ENCODE peak calls at places on chromosomes 2 and 18, in six cellular contexts. T, G, C, A, U and B are unnamed samples.

GRCh38 chr2:238439912-238440311 is 13.2 kb downstream of the ASB1 start:
- DNase-seq in C (no peak), U (no peak), G (no peak), T (no peak), A (no peak), B (no peak)

GRCh38 chr2:214451516-214451915 is 40.7 kb downstream of the VWC2L start:
- DNase-seq in A (no peak), G (no peak), C (no peak), U (no peak), T (no peak), B (no peak)

GRCh38 chr2:227406177-227407031 is 18.7 kb upstream of the SCYGR1 start:
- DNase-seq in T (peak; percentile 93), C (peak; percentile 96), A (no peak), U (peak; percentile 77), G (no peak), B (peak; percentile 96)

GRCh38 chr2:174901075-174901474 is 104.1 kb downstream of the CHN1 start:
- DNase-seq in U (no peak), C (no peak), A (no peak), T (no peak), G (no peak), B (no peak)

GRCh38 chr2:109460553-109461324 is 153.0 kb downstream of the SEPTIN10 start:
- DNase-seq in A (no peak), C (no peak), U (peak; percentile 18), G (no peak), T (no peak), B (no peak)

GRCh38 chr2:229492034-229492433 is 220.9 kb upstream of the PID1 start:
- DNase-seq in A (no peak), C (no peak), T (no peak), U (no peak), G (no peak), B (no peak)

GRCh38 chr2:224904390-224904789 is 137.9 kb downstream of the DOCK10 start:
- DNase-seq in U (no peak), A (no peak), T (no peak), G (no peak), C (no peak), B (no peak)

GRCh38 chr2:239930871-239931771 is 94.0 kb downstream of the NDUFA10 start:
- DNase-seq in C (no peak), U (peak; percentile 29), T (no peak), A (peak; percentile 26), G (peak; percentile 37), B (no peak)

GRCh38 chr2:23953625-23954024 is 13.4 kb downstream of the UBXN2A start:
- DNase-seq in T (no peak), G (no peak), A (no peak), C (no peak), U (no peak), B (no peak)

GRCh38 chr2:168519534-168520308 is 63.6 kb downstream of the CERS6 start:
- DNase-seq in U (no peak), T (no peak), C (no peak), A (no peak), G (no peak), B (no peak)

GRCh38 chr2:39121523-39122063 is 742 bp upstream of the SOS1 start:
- DNase-seq in G (no peak), T (no peak), A (no peak), U (no peak), C (no peak), B (no peak)

GRCh38 chr2:11389551-11390528 is 45.4 kb upstream of the ROCK2 start:
- DNase-seq in C (no peak), A (peak; percentile 59), U (peak; percentile 93), T (no peak), G (no peak), B (peak; percentile 72)

GRCh38 chr2:11411768-11412448 is 54.1 kb downstream of the E2F6 start:
- DNase-seq in A (no peak), T (peak; percentile 88), C (no peak), U (peak; percentile 60), G (no peak), B (no peak)

GRCh38 chr2:31302940-31303563 is 69.1 kb downstream of the EHD3 start:
- DNase-seq in T (no peak), U (no peak), A (no peak), C (no peak), G (peak; percentile 72), B (no peak)

GRCh38 chr2:231665208-231665921 is 43.0 kb upstream of the PTMA start:
- DNase-seq in C (no peak), U (no peak), A (no peak), T (no peak), G (no peak), B (no peak)

GRCh38 chr2:239049421-239050251 is 201.8 kb downstream of the TWIST2 start:
- DNase-seq in A (no peak), U (no peak), G (peak; percentile 30), T (no peak), C (no peak), B (no peak)

GRCh38 chr2:167380555-167380954 is 492.3 kb downstream of the XIRP2 start:
- DNase-seq in A (no peak), G (no peak), C (no peak), U (no peak), T (no peak), B (no peak)

GRCh38 chr18:78986018-78986481 is 6.4 kb downstream of the SALL3 start:
- DNase-seq in U (no peak), C (no peak), T (peak; percentile 75), G (no peak), A (no peak), B (no peak)

GRCh38 chr2:88146590-88146989 is 18.7 kb upstream of the FABP1 start:
- DNase-seq in A (no peak), T (no peak), C (no peak), U (no peak), G (no peak), B (no peak)

GRCh38 chr2:164335128-164335527 is 286.2 kb downstream of the GRB14 start:
- DNase-seq in T (peak; percentile 61), C (no peak), G (no peak), U (no peak), A (no peak), B (no peak)

GRCh38 chr2:218852911-218853667 is 6.5 kb upstream of the WNT6 start:
- DNase-seq in A (peak; percentile 71), U (no peak), T (peak; percentile 89), C (no peak), G (no peak), B (peak; percentile 15)

GRCh38 chr2:46540496-46541342 is 61.4 kb downstream of the TMEM247 start:
- DNase-seq in G (no peak), A (no peak), U (no peak), C (no peak), T (no peak), B (no peak)

GRCh38 chr2:149577269-149577668 is 10.3 kb downstream of the MMADHC start:
- DNase-seq in U (no peak), G (no peak), C (no peak), A (no peak), T (no peak), B (no peak)

GRCh38 chr2:149572102-149572953 is 15.2 kb downstream of the MMADHC start:
- DNase-seq in C (no peak), U (no peak), T (no peak), G (no peak), A (no peak), B (no peak)

GRCh38 chr2:149575742-149576141 is 11.8 kb downstream of the MMADHC start:
- DNase-seq in T (no peak), A (no peak), C (no peak), G (no peak), U (no peak), B (no peak)

GRCh38 chr2:149575277-149575676 is 12.3 kb downstream of the MMADHC start:
- DNase-seq in U (no peak), C (no peak), T (no peak), G (no peak), A (no peak), B (no peak)

GRCh38 chr2:149573760-149574159 is 13.8 kb downstream of the MMADHC start:
- DNase-seq in C (no peak), U (no peak), A (no peak), G (no peak), T (no peak), B (no peak)
- TF ChIP-seq CTCF in C (peak; percentile 9), U (peak; percentile 39), A (peak; percentile 25), G (peak; percentile 20), T (peak; percentile 30), B (peak; percentile 39)

DNA sequence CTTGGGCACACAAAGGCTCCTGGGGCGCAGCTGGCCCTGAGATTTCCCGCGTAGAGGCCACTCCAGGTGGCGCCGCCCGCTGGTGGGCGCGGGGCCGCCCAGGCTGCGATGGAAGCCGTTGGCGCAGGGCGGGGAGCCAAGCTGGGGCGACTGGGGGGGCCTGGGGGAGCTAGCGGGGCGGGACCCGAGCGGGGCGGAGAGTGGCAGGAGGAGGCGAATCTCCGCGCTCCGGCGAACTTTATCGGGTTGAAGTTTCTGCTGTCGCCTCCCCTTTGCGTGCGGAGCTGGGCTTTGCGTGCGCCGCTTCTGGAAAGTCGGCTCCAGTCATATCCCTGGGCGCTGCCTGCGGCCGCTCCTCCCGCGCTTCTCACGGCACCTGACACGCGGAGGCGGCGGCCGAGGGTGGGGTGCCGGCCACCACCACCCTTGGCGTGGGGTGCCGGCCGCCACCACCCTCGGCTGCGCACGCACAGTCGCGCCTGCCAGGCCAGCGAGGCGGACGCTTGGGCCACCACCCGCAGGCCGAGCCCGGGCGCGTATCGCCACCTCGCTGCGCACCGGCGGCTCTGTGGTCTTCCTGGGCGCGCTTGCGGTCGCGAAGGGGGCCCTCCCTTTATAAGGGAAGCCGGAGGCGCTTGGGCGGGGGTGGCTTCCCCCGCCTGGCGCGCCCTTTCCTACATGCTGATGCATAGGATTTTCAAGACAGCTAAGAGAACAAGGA is 919 bp upstream of the CYP1B1 start:
- DNase-seq in A (peak; percentile 90), U (peak; percentile 92), T (peak; percentile 86), C (peak; percentile 95), G (peak; percentile 89), B (peak; percentile 99)
- TF ChIP-seq CTCF in A (peak; percentile 52), U (peak; percentile 53), T (peak; percentile 20), C (peak; percentile 19), G (peak; percentile 35), B (peak; percentile 40)

GRCh38 chr2:27211943-27212625 is at the start of the genes ATRAID and SLC5A6:
- DNase-seq in A (peak; percentile 93), G (peak; percentile 94), U (peak; percentile 91), C (peak; percentile 44), T (peak; percentile 92), B (peak; percentile 72)
- TF ChIP-seq CTCF in A (no peak), G (no peak), U (no peak), C (no peak), T (no peak), B (no peak)

DNA sequence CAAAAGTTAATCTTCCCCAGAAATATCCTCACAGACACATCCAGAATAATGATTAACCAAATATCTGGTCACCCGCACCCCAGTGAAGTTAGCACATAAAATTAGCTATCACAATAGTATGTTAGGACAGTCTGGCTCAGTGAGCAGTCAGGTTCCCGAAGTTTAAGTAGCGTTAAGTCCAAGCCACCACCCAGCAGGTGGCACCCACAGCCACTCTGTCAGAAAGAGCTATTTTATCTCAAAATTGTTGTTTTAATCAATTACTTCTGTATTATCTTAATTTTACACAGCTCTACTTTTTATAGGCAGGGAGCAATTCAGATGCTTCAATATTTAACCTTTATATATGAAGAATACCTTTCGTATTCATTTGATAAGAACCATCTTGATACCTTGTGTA is 537.5 kb downstream of the MBD2 start:
- DNase-seq in G (no peak), U (no peak), C (no peak), T (peak; percentile 16), A (no peak), B (no peak)
- TF ChIP-seq CTCF in G (no peak), U (no peak), C (no peak), T (peak; percentile 22), A (no peak), B (peak; percentile 13)